ENCODE peak calls at places on chromosomes 12 and 14, in four cellular contexts. Q, X, Z and M are unnamed samples.

GRCh38 chr12:30548203-30548602 is 147.5 kb downstream of the IPO8 start:
- DNase-seq in Q (no peak), X (no peak), Z (no peak), M (no peak)

GRCh38 chr12:119071638-119072231 is 90.4 kb downstream of the SRRM4 start:
- DNase-seq in Q (no peak), X (no peak), Z (no peak), M (no peak)

GRCh38 chr12:124294686-124295315 is at the start of gene RFLNA:
- DNase-seq in Q (no peak), X (peak; percentile 80), Z (no peak), M (no peak)

GRCh38 chr14:54786191-54786755 is 116.4 kb downstream of the GCH1 start:
- DNase-seq in Q (peak; percentile 21), X (no peak), Z (no peak), M (no peak)

GRCh38 chr12:88562151-88562550 is 18.1 kb downstream of the KITLG start:
- DNase-seq in Q (no peak), X (no peak), Z (no peak), M (no peak)

GRCh38 chr14:75196468-75196867 is 20.1 kb upstream of the TMED10 start:
- DNase-seq in Q (no peak), X (peak; percentile 59), Z (no peak), M (no peak)

GRCh38 chr12:27123642-27124041 is 41.3 kb upstream of the C12orf71 start:
- DNase-seq in Q (no peak), X (no peak), Z (peak; percentile 43), M (no peak)

GRCh38 chr14:90381999-90382451 is 14.8 kb upstream of the CALM1 start:
- DNase-seq in Q (peak; percentile 97), X (peak; percentile 83), Z (no peak), M (no peak)

GRCh38 chr12:9745191-9745590 is 12.3 kb upstream of the CLECL1 start:
- DNase-seq in Q (no peak), X (no peak), Z (no peak), M (no peak)

GRCh38 chr12:111011999-111012600 is 91.7 kb upstream of the MYL2 start:
- DNase-seq in Q (no peak), X (no peak), Z (no peak), M (no peak)

GRCh38 chr14:33393155-33393894 is 454.6 kb downstream of the NPAS3 start:
- DNase-seq in Q (no peak), X (no peak), Z (no peak), M (no peak)

GRCh38 chr12:11347810-11348209 is 37.6 kb upstream of the PRB4 start:
- DNase-seq in Q (no peak), X (no peak), Z (no peak), M (no peak)

GRCh38 chr14:23182372-23183014 is 967 bp downstream of the SLC7A8 start:
- DNase-seq in Q (no peak), X (peak; percentile 74), Z (no peak), M (no peak)

GRCh38 chr12:47773062-47773857 is at the start of gene SLC48A1:
- DNase-seq in Q (peak; percentile 83), X (peak; percentile 87), Z (peak; percentile 41), M (no peak)

GRCh38 chr12:127552838-127553237 is 714.1 kb upstream of the TMEM132C start:
- DNase-seq in Q (no peak), X (no peak), Z (no peak), M (no peak)

GRCh38 chr14:61561657-61562276 is 133.5 kb upstream of the HIF1A start:
- DNase-seq in Q (peak; percentile 59), X (peak; percentile 71), Z (peak; percentile 90), M (no peak)

GRCh38 chr14:31560759-31561154 is 447 bp upstream of the NUBPL start:
- DNase-seq in Q (no peak), X (no peak), Z (no peak), M (no peak)

GRCh38 chr12:56257491-56258067 is 605 bp downstream of the ANKRD52 start:
- DNase-seq in Q (no peak), X (peak; percentile 52), Z (no peak), M (no peak)

GRCh38 chr14:94478420-94478819 is 2.4 kb upstream of the SERPINA9 start:
- DNase-seq in Q (no peak), X (no peak), Z (no peak), M (no peak)

DNA sequence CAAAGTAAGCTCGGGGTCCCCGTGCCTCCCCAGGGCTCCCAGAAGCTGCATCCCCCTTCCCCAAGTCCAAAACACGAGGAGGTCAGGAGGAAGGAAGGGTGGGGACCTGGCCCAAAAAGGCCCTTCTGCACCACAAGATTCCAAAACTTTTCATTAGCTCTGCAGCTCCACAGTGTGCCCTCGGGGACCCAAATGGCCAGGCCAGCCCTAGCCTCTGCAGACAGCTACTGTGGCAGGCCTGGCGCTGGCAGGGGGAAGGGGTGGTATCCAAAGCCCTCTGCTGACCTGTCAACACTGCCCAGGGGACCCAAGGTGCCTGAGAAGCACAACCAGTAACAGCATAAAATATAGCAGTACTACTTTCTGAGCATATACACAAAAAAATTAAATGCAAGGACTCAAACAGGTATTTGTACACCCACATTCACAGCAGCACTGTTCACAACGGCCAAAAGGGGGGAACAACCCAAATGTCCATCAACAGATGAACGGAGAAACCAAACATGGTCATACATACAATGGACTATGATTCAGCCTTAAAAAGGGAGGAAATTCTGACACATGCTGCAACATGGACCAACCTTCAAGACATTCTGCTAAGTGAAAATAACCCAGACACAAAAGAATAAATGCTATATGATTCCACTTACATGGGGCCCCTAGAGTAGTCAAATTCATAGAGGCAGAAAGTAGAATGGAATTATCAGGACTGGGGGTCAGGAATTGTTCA is 29.7 kb downstream of the ACTN1 start:
- DNase-seq in Q (no peak), X (no peak), Z (no peak), M (no peak)
- H3K4me1 ChIP-seq in Q (peaks cover 56% of the 10 kb centered on the region), X (peaks cover 65% of the 10 kb centered on the region), Z (peaks cover 51% of the 10 kb centered on the region), M (peaks cover 2% of the 10 kb centered on the region)

GRCh38 chr14:92645841-92646478 is 102.5 kb downstream of the LGMN start:
- DNase-seq in Q (no peak), X (no peak), Z (peak; percentile 95), M (no peak)
- H3K4me1 ChIP-seq in Q (peaks cover 10% of the 10 kb centered on the region), X (no peaks in the 10 kb centered on the region), Z (peaks cover 41% of the 10 kb centered on the region), M (no peaks in the 10 kb centered on the region)

GRCh38 chr12:94812345-94812744 is 162.0 kb upstream of the TMCC3 start:
- DNase-seq in Q (no peak), X (no peak), Z (no peak), M (no peak)
- H3K4me1 ChIP-seq in Q (no peaks in the 10 kb centered on the region), X (no peaks in the 10 kb centered on the region), Z (no peaks in the 10 kb centered on the region), M (peaks cover 1% of the 10 kb centered on the region)

GRCh38 chr14:100307215-100308111 is 1.2 kb upstream of the SLC25A29 start:
- DNase-seq in Q (no peak), X (peak; percentile 53), Z (no peak), M (no peak)
- H3K4me1 ChIP-seq in Q (peaks cover 26% of the 10 kb centered on the region), X (peaks cover 20% of the 10 kb centered on the region), Z (peaks cover 4% of the 10 kb centered on the region), M (peaks cover 12% of the 10 kb centered on the region)

DNA sequence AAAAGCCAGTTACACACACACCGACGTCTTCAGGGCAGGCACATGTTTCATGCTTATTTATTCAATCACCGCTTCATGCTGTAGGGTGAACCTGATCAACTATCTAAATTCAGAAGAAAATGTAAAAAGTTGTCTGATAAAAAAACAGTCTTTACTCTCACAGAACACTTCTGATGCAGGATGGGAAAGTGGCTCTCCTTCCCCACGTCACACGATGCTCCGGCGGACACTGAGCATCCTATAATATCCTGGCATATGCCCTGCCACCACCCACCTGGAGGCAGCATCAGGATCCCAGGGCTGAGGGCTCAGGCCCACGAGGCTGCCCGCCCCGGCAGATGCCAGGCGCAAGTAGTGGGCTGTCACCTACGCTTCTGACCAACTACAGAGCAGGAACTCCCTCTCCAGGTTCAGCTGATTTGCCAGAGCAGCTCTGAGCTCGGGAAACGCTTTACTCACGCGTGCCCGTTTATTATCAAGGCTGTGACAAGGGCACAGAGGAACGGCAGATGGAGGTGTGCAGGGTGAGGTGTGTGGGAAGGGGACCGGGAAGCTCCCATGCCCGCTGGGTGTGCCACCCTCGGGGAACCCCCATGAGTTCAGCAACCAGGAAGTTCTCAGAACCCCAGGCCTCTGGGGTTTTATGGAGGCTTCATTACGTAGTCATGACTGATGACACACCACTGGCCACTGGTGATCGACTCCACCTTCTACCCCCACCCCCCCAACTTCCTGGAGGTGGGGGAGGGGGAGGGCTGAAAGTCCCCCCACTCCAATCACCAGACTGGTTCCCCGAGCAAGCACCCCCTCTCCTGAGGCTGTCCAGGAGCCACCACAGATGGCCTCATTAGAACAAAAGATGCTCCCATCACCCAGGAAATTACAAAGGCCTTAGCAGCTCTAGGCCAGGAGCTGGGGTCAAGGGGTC is 32.1 kb downstream of the SLC15A4 start:
- DNase-seq in Q (no peak), X (peak; percentile 43), Z (no peak), M (no peak)
- H3K4me1 ChIP-seq in Q (no peaks in the 10 kb centered on the region), X (no peaks in the 10 kb centered on the region), Z (no peaks in the 10 kb centered on the region), M (no peaks in the 10 kb centered on the region)

GRCh38 chr12:65825323-65825572 is 965 bp downstream of the HMGA2 start:
- DNase-seq in Q (no peak), X (no peak), Z (no peak), M (no peak)

GRCh38 chr12:65824314-65824563 is at the start of gene HMGA2:
- DNase-seq in Q (no peak), X (peak; percentile 72), Z (peak; percentile 89), M (no peak)

GRCh38 chr12:65827827-65828231 is 3.5 kb downstream of the HMGA2 start:
- DNase-seq in Q (no peak), X (no peak), Z (peak; percentile 63), M (no peak)

GRCh38 chr12:65826513-65827171 is 2.4 kb downstream of the HMGA2 start:
- DNase-seq in Q (no peak), X (no peak), Z (peak; percentile 82), M (no peak)

DNA sequence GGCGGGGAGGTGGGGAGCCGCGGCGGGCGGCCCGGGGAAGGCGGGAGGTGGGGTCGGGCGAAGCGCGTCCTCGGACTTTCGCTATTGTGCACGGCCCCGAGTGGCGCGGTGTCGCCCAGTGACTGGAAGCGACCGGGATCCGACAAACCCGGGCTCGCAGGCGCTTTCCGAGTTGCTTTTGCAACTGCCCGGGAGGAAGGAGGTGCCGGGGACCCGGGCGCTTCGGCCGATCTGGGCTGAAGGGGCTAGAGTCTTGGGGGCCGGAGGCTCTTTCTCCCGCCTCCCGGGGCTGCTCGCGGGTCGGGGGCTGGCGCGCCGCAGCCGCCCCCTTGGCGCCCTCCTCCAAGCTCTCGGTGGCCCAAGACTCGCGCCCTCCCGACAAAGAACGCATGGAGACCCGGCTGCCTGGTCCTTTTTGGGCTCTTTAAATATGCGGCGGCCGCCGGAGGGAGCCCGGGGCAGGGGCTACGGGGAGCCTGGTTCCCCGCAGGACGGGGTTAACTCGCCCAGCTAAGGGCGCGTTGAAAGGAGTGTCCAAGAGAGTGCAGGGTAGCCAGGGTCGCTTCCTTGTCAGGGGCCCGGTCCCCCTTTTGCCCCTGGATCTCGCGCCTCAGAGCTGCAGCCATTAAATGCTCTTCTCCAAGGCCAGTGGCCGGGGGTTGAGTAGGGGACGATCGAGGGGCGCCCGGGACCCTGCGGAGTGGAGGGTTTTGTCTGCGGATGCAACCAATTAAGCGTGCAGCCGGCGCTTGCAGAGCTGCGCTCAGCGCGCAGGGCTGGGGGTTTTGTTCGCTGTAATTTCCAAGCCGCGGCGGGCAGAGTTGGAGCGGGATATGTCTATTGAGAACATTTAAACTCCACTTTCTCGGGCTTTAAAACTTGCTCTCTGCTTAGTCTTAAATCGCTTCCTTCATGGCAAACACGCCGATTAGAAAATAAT is 1.6 kb downstream of the HMGA2 start:
- DNase-seq in Q (peak; percentile 47), X (peak; percentile 74), Z (peak; percentile 57), M (no peak)
- H3K4me1 ChIP-seq in Q (peaks cover 24% of the 10 kb centered on the region), X (peaks cover 11% of the 10 kb centered on the region), Z (peaks cover 5% of the 10 kb centered on the region), M (no peaks in the 10 kb centered on the region)

GRCh38 chr12:92133795-92134637 is 11.6 kb downstream of the BTG1 start:
- DNase-seq in Q (no peak), X (no peak), Z (no peak), M (no peak)
- H3K4me1 ChIP-seq in Q (peaks cover 85% of the 10 kb centered on the region), X (peaks cover 24% of the 10 kb centered on the region), Z (peaks cover 22% of the 10 kb centered on the region), M (peaks cover 3% of the 10 kb centered on the region)